ENCODE peak calls at places on chromosomes 12 and 14, in four cellular contexts. B is left ventricle myocardium inferior, F is astrocyte of the spinal cord, V is breast epithelium. Z is an unnamed sample.

GRCh38 chr14:45144658-45145057 is 8.9 kb downstream of the FANCM start:
- DNase-seq in B (no peak), F (no peak), V (no peak), Z (no peak)

GRCh38 chr14:24974591-24975374 is 75.2 kb downstream of the STXBP6 start:
- DNase-seq in B (no peak), F (no peak), V (no peak), Z (no peak)

GRCh38 chr12:46449856-46450255 is 77.3 kb upstream of the SLC38A2 start:
- DNase-seq in B (no peak), F (no peak), V (no peak), Z (no peak)

GRCh38 chr14:58808828-58809227 is 171.1 kb downstream of the DACT1 start:
- DNase-seq in B (no peak), F (peak), V (no peak), Z (no peak)

GRCh38 chr12:118536306-118536900 is 160.0 kb downstream of the SUDS3 start:
- DNase-seq in B (no peak), F (no peak), V (no peak), Z (no peak)

GRCh38 chr12:89559753-89560152 is 33.9 kb upstream of the POC1B start:
- DNase-seq in B (no peak), F (no peak), V (no peak), Z (no peak)

GRCh38 chr12:26246483-26247164 is 51.3 kb downstream of the SSPN start:
- DNase-seq in B (no peak), F (no peak), V (peak), Z (no peak)

GRCh38 chr14:30638926-30639325 is 16.8 kb downstream of the SCFD1 start:
- DNase-seq in B (no peak), F (no peak), V (no peak), Z (no peak)

GRCh38 chr12:46699986-46700385 is 125.8 kb downstream of the SLC38A4 start:
- DNase-seq in B (no peak), F (no peak), V (no peak), Z (no peak)

GRCh38 chr12:103751600-103751999 is 89.4 kb downstream of the NT5DC3 start:
- DNase-seq in B (no peak), F (no peak), V (no peak), Z (no peak)

GRCh38 chr14:23174266-23174665 is 9.2 kb downstream of the SLC7A8 start:
- DNase-seq in B (no peak), F (no peak), V (no peak), Z (no peak)

GRCh38 chr12:48973992-48974673 is 2.6 kb upstream of the WNT10B start:
- DNase-seq in B (peak), F (peak), V (no peak), Z (no peak)

GRCh38 chr12:26121841-26122680 is 2.8 kb downstream of the BHLHE41 start:
- DNase-seq in B (peak), F (no peak), V (no peak), Z (no peak)

GRCh38 chr12:108826115-108826806 is 31.1 kb downstream of the SSH1 start:
- DNase-seq in B (peak), F (peak), V (no peak), Z (no peak)

GRCh38 chr14:72443256-72443655 is 450.6 kb downstream of the DPF3 start:
- DNase-seq in B (no peak), F (no peak), V (no peak), Z (no peak)

GRCh38 chr14:87149583-87150354 is 843.2 kb downstream of the GALC start:
- DNase-seq in B (no peak), F (peak), V (no peak), Z (no peak)

GRCh38 chr12:100858658-100859057 is 64.1 kb downstream of the ANO4 start:
- DNase-seq in B (no peak), F (peak), V (no peak), Z (no peak)

GRCh38 chr12:49808686-49809368 is 19.4 kb downstream of the NCKAP5L start:
- DNase-seq in B (peak), F (peak), V (no peak), Z (no peak)

GRCh38 chr12:12837025-12837872 is 24.1 kb downstream of the DDX47 start:
- DNase-seq in B (no peak), F (peak), V (no peak), Z (no peak)

GRCh38 chr12:123971449-123971769 is 1.2 kb downstream of the CCDC92 start:
- DNase-seq in B (no peak), F (no peak), V (no peak), Z (no peak)

GRCh38 chr12:2894961-2895360 is 4.3 kb downstream of the TULP3 start:
- DNase-seq in B (no peak), F (no peak), V (no peak), Z (no peak)

GRCh38 chr14:77256694-77257093 is 14.3 kb downstream of the NGB start:
- DNase-seq in B (no peak), F (no peak), V (no peak), Z (no peak)

GRCh38 chr14:99808515-99808914 is 15.3 kb downstream of the EML1 start:
- DNase-seq in B (no peak), F (no peak), V (no peak), Z (no peak)

GRCh38 chr14:81323621-81324400 is 76.3 kb downstream of the STON2 start:
- DNase-seq in B (no peak), F (peak), V (peak), Z (no peak)

GRCh38 chr12:1533205-1533601 is 61.2 kb downstream of the FBXL14 start:
- DNase-seq in B (no peak), F (peak), V (no peak), Z (no peak)
- H3K4me3 ChIP-seq in B (no peak), F (peak), V (no peak), Z (no peak)

GRCh38 chr12:116558280-116559079 is 701 bp upstream of the MAP1LC3B2 start:
- DNase-seq in B (no peak), F (no peak), V (no peak), Z (no peak)
- H3K4me3 ChIP-seq in B (no peak), F (no peak), V (no peak), Z (no peak)

DNA sequence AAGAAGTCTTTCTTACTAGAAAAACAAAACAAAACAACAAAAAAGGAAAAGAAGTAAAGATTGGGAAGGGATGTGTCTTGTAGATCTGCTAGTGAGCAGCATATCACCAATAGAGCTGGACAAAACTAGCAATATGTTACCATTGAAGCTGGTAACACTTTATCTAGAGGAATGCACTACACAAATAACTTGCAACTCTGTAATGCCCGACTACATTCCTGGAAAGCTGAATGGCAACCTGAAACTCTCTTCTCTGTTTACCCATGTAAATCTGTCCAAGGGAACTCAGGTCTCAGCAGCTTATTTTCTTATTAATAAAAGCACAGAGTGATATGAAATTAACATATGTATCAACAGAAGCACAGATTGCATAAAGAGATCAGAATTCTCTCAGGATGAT is 624.4 kb downstream of the KCNH5 start:
- DNase-seq in B (no peak), F (no peak), V (no peak), Z (no peak)
- H3K4me3 ChIP-seq in B (no peak), F (no peak), V (no peak), Z (no peak)

DNA sequence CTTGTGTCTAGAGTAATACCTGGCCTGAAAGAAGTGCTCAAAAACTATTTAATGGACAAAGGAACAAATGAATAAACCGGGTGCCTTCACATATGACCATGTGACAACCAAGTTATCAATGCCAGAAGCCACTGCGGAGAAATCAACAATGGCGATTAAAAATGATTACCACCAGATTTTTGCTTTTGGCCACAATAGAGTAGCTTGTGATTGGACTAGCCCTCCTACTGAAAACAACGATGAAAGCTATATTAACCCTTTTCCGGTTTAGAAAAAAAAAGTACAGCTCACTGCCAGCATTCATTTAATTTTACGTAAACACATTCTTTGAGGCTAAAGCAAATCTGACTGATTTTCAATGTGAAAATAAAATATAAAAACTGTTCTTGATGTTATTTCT is 41.6 kb upstream of the TTC7B start:
- DNase-seq in B (no peak), F (no peak), V (no peak), Z (no peak)
- H3K4me3 ChIP-seq in B (no peak), F (no peak), V (no peak), Z (no peak)

DNA sequence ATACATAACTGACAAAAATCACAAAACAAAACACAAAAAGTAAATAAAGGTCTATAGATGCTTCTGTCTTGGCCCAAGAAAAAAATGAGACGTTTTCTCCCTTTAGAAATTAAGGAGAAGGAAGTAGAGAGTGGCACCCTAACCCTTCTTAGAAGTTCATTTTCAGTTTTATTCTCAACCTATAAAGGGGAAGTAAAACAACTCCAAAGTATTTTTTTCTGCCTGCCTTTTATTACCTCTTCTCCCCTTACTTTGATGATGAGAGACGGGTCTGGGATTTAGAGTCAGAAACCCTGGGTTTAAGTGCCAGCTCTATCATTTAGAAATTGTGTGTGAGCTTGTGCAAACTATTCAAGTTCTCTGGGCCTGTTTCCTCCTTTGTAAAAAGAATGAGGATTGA is 2.8 kb downstream of the PRIM1 start:
- DNase-seq in B (no peak), F (no peak), V (no peak), Z (no peak)
- H3K4me3 ChIP-seq in B (no peak), F (no peak), V (no peak), Z (no peak)

GRCh38 chr14:49970474-49971147 is 77.7 kb downstream of the ARF6 start:
- DNase-seq in B (no peak), F (peak), V (no peak), Z (no peak)

GRCh38 chr14:49972840-49973239 is 80.0 kb downstream of the ARF6 start:
- DNase-seq in B (no peak), F (peak), V (peak), Z (no peak)

GRCh38 chr14:49969961-49970360 is 77.1 kb downstream of the ARF6 start:
- DNase-seq in B (no peak), F (no peak), V (no peak), Z (no peak)

GRCh38 chr14:49971156-49972141 is 78.6 kb downstream of the ARF6 start:
- DNase-seq in B (no peak), F (no peak), V (no peak), Z (no peak)

GRCh38 chr14:49972199-49972671 is 79.4 kb downstream of the ARF6 start:
- DNase-seq in B (no peak), F (peak), V (peak), Z (no peak)
- H3K4me3 ChIP-seq in B (no peak), F (no peak), V (peak), Z (peak)

Z was measured in epithelial cell of proximal tubule.